ENCODE peak calls at places on chromosomes 3 and 15, in ten cellular contexts. N, B, S, G, D, X, Z, V, F and R are unnamed samples.

GRCh38 chr3:56926513-56927282 is 124.9 kb upstream of the ARHGEF3 start:
- DNase-seq in N (no peak), B (no peak), S (no peak), G (no peak), D (no peak), X (no peak), Z (no peak), V (no peak), F (no peak), R (no peak)

GRCh38 chr15:75049392-75049791 is 26.0 kb downstream of the PPCDC start:
- DNase-seq in N (no peak), B (no peak), S (peak), G (peak), D (no peak), X (no peak), Z (no peak), V (no peak), F (no peak), R (no peak)

GRCh38 chr3:28799084-28799483 is 450.5 kb upstream of the AZI2 start:
- DNase-seq in N (no peak), B (no peak), S (no peak), G (no peak), D (no peak), X (no peak), Z (no peak), V (no peak), F (no peak), R (no peak)

GRCh38 chr3:150761831-150762661 is 923 bp downstream of the SIAH2 start:
- DNase-seq in N (peak), B (no peak), S (peak), G (peak), D (peak), X (peak), Z (peak), V (peak), F (no peak), R (peak)

GRCh38 chr3:27532931-27533607 is 48.9 kb upstream of the SLC4A7 start:
- DNase-seq in N (no peak), B (no peak), S (no peak), G (no peak), D (no peak), X (no peak), Z (no peak), V (no peak), F (no peak), R (no peak)

GRCh38 chr15:75067123-75067854 is 43.9 kb downstream of the PPCDC start:
- DNase-seq in N (no peak), B (no peak), S (peak), G (no peak), D (peak), X (no peak), Z (peak), V (no peak), F (no peak), R (peak)

GRCh38 chr3:126370055-126370454 is 12.8 kb upstream of the KLF15 start:
- DNase-seq in N (no peak), B (no peak), S (no peak), G (no peak), D (no peak), X (no peak), Z (no peak), V (no peak), F (no peak), R (no peak)

GRCh38 chr3:4752201-4753072 is 226.8 kb upstream of the BHLHE40 start:
- DNase-seq in N (no peak), B (no peak), S (no peak), G (no peak), D (no peak), X (no peak), Z (no peak), V (no peak), F (no peak), R (no peak)

GRCh38 chr3:46878796-46879436 is 1.4 kb downstream of the PTH1R start:
- DNase-seq in N (no peak), B (no peak), S (no peak), G (no peak), D (no peak), X (no peak), Z (no peak), V (no peak), F (no peak), R (no peak)

GRCh38 chr3:107663266-107663665 is 140.5 kb downstream of the BBX start:
- DNase-seq in N (no peak), B (no peak), S (no peak), G (no peak), D (no peak), X (no peak), Z (no peak), V (no peak), F (no peak), R (no peak)

GRCh38 chr3:7913283-7913682 is 588.3 kb upstream of the LMCD1 start:
- DNase-seq in N (no peak), B (no peak), S (no peak), G (no peak), D (no peak), X (no peak), Z (no peak), V (no peak), F (no peak), R (no peak)

GRCh38 chr15:26624128-26624527 is 148.7 kb downstream of the GABRB3 start:
- DNase-seq in N (no peak), B (no peak), S (no peak), G (no peak), D (no peak), X (no peak), Z (no peak), V (no peak), F (no peak), R (no peak)

GRCh38 chr3:72721696-72722381 is 126.4 kb downstream of the SHQ1 start:
- DNase-seq in N (no peak), B (no peak), S (no peak), G (no peak), D (no peak), X (no peak), Z (no peak), V (no peak), F (no peak), R (no peak)

GRCh38 chr15:35481992-35482391 is 64.0 kb downstream of the DPH6 start:
- DNase-seq in N (no peak), B (no peak), S (no peak), G (no peak), D (no peak), X (peak), Z (no peak), V (no peak), F (no peak), R (no peak)

GRCh38 chr3:119311191-119311925 is 17.2 kb downstream of the ARHGAP31 start:
- DNase-seq in N (no peak), B (no peak), S (no peak), G (no peak), D (no peak), X (no peak), Z (no peak), V (no peak), F (no peak), R (no peak)

GRCh38 chr3:129560931-129561594 is 18.1 kb downstream of the H1-8 start:
- DNase-seq in N (no peak), B (no peak), S (no peak), G (peak), D (no peak), X (no peak), Z (no peak), V (no peak), F (no peak), R (no peak)

GRCh38 chr15:78059110-78059839 is 18.2 kb downstream of the TBC1D2B start:
- DNase-seq in N (no peak), B (no peak), S (no peak), G (no peak), D (no peak), X (no peak), Z (no peak), V (no peak), F (no peak), R (no peak)

GRCh38 chr3:85075663-85076062 is 116.9 kb downstream of the CADM2 start:
- DNase-seq in N (no peak), B (no peak), S (no peak), G (no peak), D (no peak), X (no peak), Z (no peak), V (no peak), F (no peak), R (no peak)

GRCh38 chr15:55282284-55282833 is 7.3 kb downstream of the RAB27A start:
- DNase-seq in N (no peak), B (no peak), S (no peak), G (no peak), D (no peak), X (peak), Z (peak), V (no peak), F (no peak), R (no peak)

GRCh38 chr3:39707314-39707909 is 102.0 kb upstream of the MYRIP start:
- DNase-seq in N (no peak), B (peak), S (no peak), G (no peak), D (no peak), X (no peak), Z (no peak), V (no peak), F (no peak), R (no peak)

GRCh38 chr15:72859023-72859756 is 75.6 kb upstream of the ADPGK start:
- DNase-seq in N (no peak), B (no peak), S (no peak), G (no peak), D (no peak), X (no peak), Z (no peak), V (no peak), F (no peak), R (no peak)

GRCh38 chr3:36696799-36697198 is 67.6 kb downstream of the DCLK3 start:
- DNase-seq in N (no peak), B (no peak), S (no peak), G (no peak), D (no peak), X (no peak), Z (no peak), V (no peak), F (no peak), R (no peak)

GRCh38 chr15:80514071-80514780 is 110.0 kb downstream of the ARNT2 start:
- DNase-seq in N (no peak), B (no peak), S (no peak), G (no peak), D (no peak), X (no peak), Z (no peak), V (no peak), F (no peak), R (no peak)

GRCh38 chr3:150410311-150411105 is 2.4 kb downstream of the TSC22D2 start:
- DNase-seq in N (peak), B (peak), S (peak), G (peak), D (peak), X (no peak), Z (peak), V (peak), F (peak), R (no peak)

GRCh38 chr3:180036678-180037455 is at the start of gene PEX5L:
- DNase-seq in N (no peak), B (peak), S (no peak), G (peak), D (no peak), X (no peak), Z (peak), V (peak), F (peak), R (peak)

GRCh38 chr15:65824031-65824743 is 32.1 kb upstream of the DENND4A start:
- DNase-seq in N (no peak), B (peak), S (peak), G (peak), D (no peak), X (peak), Z (no peak), V (no peak), F (no peak), R (no peak)

GRCh38 chr3:61560452-61561373 is 658 bp upstream of the PTPRG start:
- DNase-seq in N (no peak), B (peak), S (peak), G (peak), D (no peak), X (peak), Z (peak), V (peak), F (peak), R (no peak)

GRCh38 chr3:11642455-11643162 is 1.1 kb downstream of the VGLL4 start:
- DNase-seq in N (peak), B (peak), S (peak), G (peak), D (peak), X (peak), Z (peak), V (peak), F (peak), R (peak)

GRCh38 chr15:31474059-31474868 is 147.6 kb downstream of the KLF13 start:
- DNase-seq in N (no peak), B (no peak), S (peak), G (no peak), D (no peak), X (no peak), Z (no peak), V (no peak), F (no peak), R (peak)

GRCh38 chr3:153130312-153130977 is 31.6 kb upstream of the RAP2B start:
- DNase-seq in N (no peak), B (peak), S (no peak), G (no peak), D (no peak), X (no peak), Z (no peak), V (peak), F (no peak), R (no peak)

GRCh38 chr15:100733088-100733487 is 130.7 kb downstream of the ASB7 start:
- DNase-seq in N (no peak), B (no peak), S (no peak), G (no peak), D (no peak), X (peak), Z (no peak), V (no peak), F (no peak), R (no peak)

GRCh38 chr3:189457201-189457607 is 174.0 kb upstream of the TP63 start:
- DNase-seq in N (no peak), B (no peak), S (no peak), G (no peak), D (no peak), X (no peak), Z (no peak), V (no peak), F (no peak), R (no peak)

GRCh38 chr15:45314960-45315359 is 62.9 kb downstream of the SLC28A2 start:
- DNase-seq in N (no peak), B (no peak), S (no peak), G (peak), D (no peak), X (no peak), Z (no peak), V (no peak), F (no peak), R (no peak)

GRCh38 chr15:28182216-28182615 is 83.1 kb upstream of the OCA2 start:
- DNase-seq in N (no peak), B (no peak), S (no peak), G (no peak), D (no peak), X (no peak), Z (no peak), V (no peak), F (no peak), R (no peak)